ENCODE peak calls at places on chromosome 18, in eight cellular contexts. One of them, this sample, is unnamed.

GRCh38 chr18:21513292-21513691 is 87.2 kb downstream of the ESCO1 start:
- DNase-seq in PC-9: no peak
- DNase-seq in colonic mucosa: no peak
- DNase-seq in CD8-positive, alpha-beta T cell: no peak
- DNase-seq in ovary: no peak
- DNase-seq in neural crest cell: no peak
- DNase-seq in lower lobe of right lung: no peak
- DNase-seq in nephron progenitor cell: no peak
- DNase-seq in this sample: no peak

GRCh38 chr18:13262839-13263691 is 44.5 kb downstream of the LDLRAD4 start:
- DNase-seq in ovary: no peak
- DNase-seq in colonic mucosa: no peak
- DNase-seq in lower lobe of right lung: no peak
- DNase-seq in nephron progenitor cell: no peak
- DNase-seq in CD8-positive, alpha-beta T cell: no peak
- DNase-seq in PC-9: no peak
- DNase-seq in neural crest cell: no peak
- DNase-seq in this sample: no peak

GRCh38 chr18:63191413-63191812 is 128.2 kb downstream of the BCL2 start:
- DNase-seq in CD8-positive, alpha-beta T cell: no peak
- DNase-seq in nephron progenitor cell: no peak
- DNase-seq in lower lobe of right lung: no peak
- DNase-seq in ovary: no peak
- DNase-seq in colonic mucosa: no peak
- DNase-seq in neural crest cell: no peak
- DNase-seq in PC-9: no peak
- DNase-seq in this sample: no peak

GRCh38 chr18:4455113-4455811 is at the start of gene DLGAP1:
- DNase-seq in ovary: peak
- DNase-seq in nephron progenitor cell: peak
- DNase-seq in PC-9: peak
- DNase-seq in CD8-positive, alpha-beta T cell: no peak
- DNase-seq in colonic mucosa: peak
- DNase-seq in lower lobe of right lung: peak
- DNase-seq in neural crest cell: peak
- DNase-seq in this sample: peak

GRCh38 chr18:58911241-58911640 is 46.6 kb downstream of the ZNF532 start:
- DNase-seq in neural crest cell: no peak
- DNase-seq in lower lobe of right lung: no peak
- DNase-seq in colonic mucosa: no peak
- DNase-seq in ovary: no peak
- DNase-seq in nephron progenitor cell: no peak
- DNase-seq in PC-9: no peak
- DNase-seq in CD8-positive, alpha-beta T cell: no peak
- DNase-seq in this sample: no peak

GRCh38 chr18:24027156-24027555 is 12.6 kb downstream of the TTC39C start:
- DNase-seq in ovary: peak
- DNase-seq in CD8-positive, alpha-beta T cell: no peak
- DNase-seq in neural crest cell: no peak
- DNase-seq in colonic mucosa: no peak
- DNase-seq in nephron progenitor cell: no peak
- DNase-seq in lower lobe of right lung: no peak
- DNase-seq in PC-9: peak
- DNase-seq in this sample: no peak

GRCh38 chr18:24601624-24602023 is 141.2 kb downstream of the HRH4 start:
- DNase-seq in colonic mucosa: no peak
- DNase-seq in ovary: no peak
- DNase-seq in neural crest cell: no peak
- DNase-seq in PC-9: no peak
- DNase-seq in CD8-positive, alpha-beta T cell: no peak
- DNase-seq in lower lobe of right lung: no peak
- DNase-seq in nephron progenitor cell: no peak
- DNase-seq in this sample: no peak

GRCh38 chr18:23209031-23209430 is 73.7 kb downstream of the CABLES1 start:
- DNase-seq in ovary: no peak
- DNase-seq in neural crest cell: no peak
- DNase-seq in CD8-positive, alpha-beta T cell: no peak
- DNase-seq in lower lobe of right lung: no peak
- DNase-seq in PC-9: no peak
- DNase-seq in colonic mucosa: no peak
- DNase-seq in nephron progenitor cell: no peak
- DNase-seq in this sample: no peak

GRCh38 chr18:55264108-55264507 is 304.8 kb upstream of the CCDC68 start:
- DNase-seq in nephron progenitor cell: peak
- DNase-seq in neural crest cell: no peak
- DNase-seq in PC-9: no peak
- DNase-seq in CD8-positive, alpha-beta T cell: no peak
- DNase-seq in colonic mucosa: no peak
- DNase-seq in ovary: no peak
- DNase-seq in lower lobe of right lung: no peak
- DNase-seq in this sample: no peak

GRCh38 chr18:32048507-32049091 is 30.0 kb downstream of the RNF125 start:
- DNase-seq in nephron progenitor cell: no peak
- DNase-seq in ovary: peak
- DNase-seq in PC-9: no peak
- DNase-seq in lower lobe of right lung: peak
- DNase-seq in CD8-positive, alpha-beta T cell: no peak
- DNase-seq in neural crest cell: no peak
- DNase-seq in colonic mucosa: peak
- DNase-seq in this sample: no peak

GRCh38 chr18:60245096-60245495 is 127.5 kb downstream of the MC4R start:
- DNase-seq in ovary: no peak
- DNase-seq in PC-9: no peak
- DNase-seq in colonic mucosa: no peak
- DNase-seq in CD8-positive, alpha-beta T cell: no peak
- DNase-seq in nephron progenitor cell: no peak
- DNase-seq in lower lobe of right lung: no peak
- DNase-seq in neural crest cell: no peak
- DNase-seq in this sample: no peak

GRCh38 chr18:31424383-31424988 is 23.1 kb upstream of the DSG3 start:
- DNase-seq in CD8-positive, alpha-beta T cell: no peak
- DNase-seq in nephron progenitor cell: peak
- DNase-seq in colonic mucosa: peak
- DNase-seq in neural crest cell: peak
- DNase-seq in ovary: no peak
- DNase-seq in PC-9: peak
- DNase-seq in lower lobe of right lung: no peak
- DNase-seq in this sample: peak

GRCh38 chr18:26648509-26649192 is 100.3 kb upstream of the KCTD1 start:
- DNase-seq in nephron progenitor cell: no peak
- DNase-seq in PC-9: no peak
- DNase-seq in CD8-positive, alpha-beta T cell: no peak
- DNase-seq in ovary: no peak
- DNase-seq in lower lobe of right lung: no peak
- DNase-seq in colonic mucosa: no peak
- DNase-seq in neural crest cell: no peak
- DNase-seq in this sample: no peak

GRCh38 chr18:55768255-55768654 is 180.3 kb upstream of the TCF4 start:
- DNase-seq in nephron progenitor cell: no peak
- DNase-seq in colonic mucosa: no peak
- DNase-seq in lower lobe of right lung: no peak
- DNase-seq in CD8-positive, alpha-beta T cell: no peak
- DNase-seq in PC-9: no peak
- DNase-seq in ovary: no peak
- DNase-seq in neural crest cell: no peak
- DNase-seq in this sample: no peak

GRCh38 chr18:62881509-62882016 is 166.2 kb downstream of the PHLPP1 start:
- DNase-seq in CD8-positive, alpha-beta T cell: no peak
- DNase-seq in neural crest cell: no peak
- DNase-seq in PC-9: peak
- DNase-seq in ovary: no peak
- DNase-seq in colonic mucosa: no peak
- DNase-seq in nephron progenitor cell: no peak
- DNase-seq in lower lobe of right lung: no peak
- DNase-seq in this sample: no peak

GRCh38 chr18:21073180-21073579 is 38.4 kb downstream of the ROCK1 start:
- DNase-seq in colonic mucosa: no peak
- DNase-seq in PC-9: no peak
- DNase-seq in CD8-positive, alpha-beta T cell: no peak
- DNase-seq in neural crest cell: no peak
- DNase-seq in nephron progenitor cell: no peak
- DNase-seq in lower lobe of right lung: no peak
- DNase-seq in ovary: no peak
- DNase-seq in this sample: no peak

GRCh38 chr18:8426401-8426800 is 182.8 kb upstream of the RAB12 start:
- DNase-seq in lower lobe of right lung: no peak
- DNase-seq in colonic mucosa: peak
- DNase-seq in CD8-positive, alpha-beta T cell: no peak
- DNase-seq in ovary: no peak
- DNase-seq in nephron progenitor cell: peak
- DNase-seq in neural crest cell: peak
- DNase-seq in PC-9: no peak
- DNase-seq in this sample: peak
- TF ChIP-seq CTCF in lower lobe of right lung: peak
- TF ChIP-seq CTCF in colonic mucosa: no peak
- TF ChIP-seq CTCF in CD8-positive, alpha-beta T cell: no peak
- TF ChIP-seq CTCF in ovary: no peak
- TF ChIP-seq CTCF in nephron progenitor cell: peak
- TF ChIP-seq CTCF in neural crest cell: peak
- TF ChIP-seq CTCF in PC-9: peak
- TF ChIP-seq CTCF in this sample: peak

DNA sequence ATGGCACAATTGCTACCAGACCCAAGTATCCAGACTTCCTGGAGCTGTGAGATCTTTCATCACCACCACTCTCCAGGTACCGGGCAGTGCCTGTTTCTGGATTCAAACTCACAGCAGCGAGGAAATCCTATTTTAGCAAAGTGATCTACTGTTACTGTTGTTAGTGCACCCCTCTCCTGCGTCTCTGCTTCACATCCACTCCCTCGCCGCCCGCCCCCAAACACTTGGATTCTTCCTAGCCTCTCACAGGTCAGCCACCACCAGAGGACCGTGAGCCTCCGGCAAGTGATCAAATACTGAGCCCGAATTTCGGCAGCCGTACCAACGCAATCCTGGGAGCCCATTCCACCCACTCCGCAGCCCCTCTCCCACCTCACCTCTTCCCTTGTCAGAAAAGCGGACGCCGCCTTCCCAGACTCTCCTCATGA is 519 bp downstream of the METTL4 start:
- DNase-seq in lower lobe of right lung: peak
- DNase-seq in colonic mucosa: peak
- DNase-seq in CD8-positive, alpha-beta T cell: peak
- DNase-seq in PC-9: peak
- DNase-seq in ovary: peak
- DNase-seq in neural crest cell: peak
- DNase-seq in nephron progenitor cell: peak
- DNase-seq in this sample: peak
- TF ChIP-seq CTCF in lower lobe of right lung: no peak
- TF ChIP-seq CTCF in colonic mucosa: no peak
- TF ChIP-seq CTCF in CD8-positive, alpha-beta T cell: no peak
- TF ChIP-seq CTCF in PC-9: no peak
- TF ChIP-seq CTCF in ovary: no peak
- TF ChIP-seq CTCF in neural crest cell: peak
- TF ChIP-seq CTCF in nephron progenitor cell: no peak
- TF ChIP-seq CTCF in this sample: no peak

GRCh38 chr18:54224379-54225014 is at the start of gene MBD2:
- DNase-seq in ovary: peak
- DNase-seq in neural crest cell: peak
- DNase-seq in nephron progenitor cell: peak
- DNase-seq in colonic mucosa: peak
- DNase-seq in lower lobe of right lung: peak
- DNase-seq in CD8-positive, alpha-beta T cell: peak
- DNase-seq in PC-9: peak
- DNase-seq in this sample: peak
- TF ChIP-seq CTCF in ovary: no peak
- TF ChIP-seq CTCF in neural crest cell: no peak
- TF ChIP-seq CTCF in nephron progenitor cell: no peak
- TF ChIP-seq CTCF in colonic mucosa: no peak
- TF ChIP-seq CTCF in lower lobe of right lung: peak
- TF ChIP-seq CTCF in CD8-positive, alpha-beta T cell: no peak
- TF ChIP-seq CTCF in PC-9: no peak
- TF ChIP-seq CTCF in this sample: no peak

GRCh38 chr18:49076767-49077166 is 126.0 kb upstream of the SMAD7 start:
- DNase-seq in CD8-positive, alpha-beta T cell: no peak
- DNase-seq in lower lobe of right lung: no peak
- DNase-seq in neural crest cell: no peak
- DNase-seq in nephron progenitor cell: no peak
- DNase-seq in colonic mucosa: no peak
- DNase-seq in PC-9: no peak
- DNase-seq in ovary: no peak
- DNase-seq in this sample: no peak
- TF ChIP-seq CTCF in CD8-positive, alpha-beta T cell: no peak
- TF ChIP-seq CTCF in lower lobe of right lung: no peak
- TF ChIP-seq CTCF in neural crest cell: no peak
- TF ChIP-seq CTCF in nephron progenitor cell: no peak
- TF ChIP-seq CTCF in colonic mucosa: no peak
- TF ChIP-seq CTCF in PC-9: no peak
- TF ChIP-seq CTCF in ovary: no peak
- TF ChIP-seq CTCF in this sample: no peak

DNA sequence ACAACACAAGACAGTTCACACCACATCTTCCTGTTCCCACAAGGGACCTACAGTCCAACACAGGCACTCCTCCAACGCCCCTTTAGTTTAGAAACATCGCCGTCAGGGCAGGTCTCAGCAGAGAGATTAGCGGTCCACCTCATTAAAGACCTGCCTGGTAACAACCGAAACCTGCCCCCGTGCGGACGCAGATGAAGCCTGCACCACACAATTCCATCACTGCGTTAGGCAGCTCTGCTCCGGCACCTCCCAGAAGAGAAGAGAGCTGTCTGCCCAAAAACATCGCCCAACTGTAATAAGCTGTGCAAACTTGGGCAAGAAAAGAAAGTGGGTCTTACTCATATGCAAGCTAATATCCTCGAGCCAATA is 32.7 kb downstream of the ZNF516 start:
- DNase-seq in colonic mucosa: no peak
- DNase-seq in lower lobe of right lung: no peak
- DNase-seq in neural crest cell: no peak
- DNase-seq in nephron progenitor cell: no peak
- DNase-seq in ovary: peak
- DNase-seq in CD8-positive, alpha-beta T cell: no peak
- DNase-seq in PC-9: no peak
- DNase-seq in this sample: no peak
- TF ChIP-seq CTCF in colonic mucosa: no peak
- TF ChIP-seq CTCF in lower lobe of right lung: no peak
- TF ChIP-seq CTCF in neural crest cell: no peak
- TF ChIP-seq CTCF in nephron progenitor cell: no peak
- TF ChIP-seq CTCF in ovary: no peak
- TF ChIP-seq CTCF in CD8-positive, alpha-beta T cell: no peak
- TF ChIP-seq CTCF in PC-9: no peak
- TF ChIP-seq CTCF in this sample: no peak

DNA sequence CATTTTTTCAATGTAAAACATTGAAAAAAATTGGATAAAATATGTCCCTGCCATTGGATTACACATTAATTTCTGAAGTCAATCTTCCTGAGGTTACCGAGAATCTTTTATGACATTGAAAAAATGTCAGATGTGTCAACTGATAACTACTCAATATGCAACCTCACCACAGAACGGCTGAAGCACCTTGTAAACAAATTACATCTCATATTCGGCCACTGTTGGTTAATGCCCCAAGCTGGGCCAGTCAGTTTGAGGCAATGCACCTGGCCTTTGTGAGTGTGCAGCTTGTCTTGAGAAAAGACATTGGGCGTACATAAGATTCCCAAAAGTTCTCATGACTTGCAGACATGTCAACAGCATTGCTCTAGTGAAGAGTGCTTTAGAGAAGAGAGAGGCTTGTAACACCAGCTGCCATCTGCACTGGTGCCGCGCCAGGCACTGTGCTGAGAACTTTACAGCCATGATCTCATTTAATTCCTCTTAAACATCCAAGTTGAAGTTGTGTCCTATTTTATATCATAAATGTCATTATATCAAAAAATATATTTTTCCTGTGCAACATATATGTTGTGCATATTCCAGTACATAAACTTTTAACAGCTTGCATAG is 112.7 kb upstream of the SLC35G4 start:
- DNase-seq in PC-9: no peak
- DNase-seq in colonic mucosa: no peak
- DNase-seq in CD8-positive, alpha-beta T cell: no peak
- DNase-seq in lower lobe of right lung: no peak
- DNase-seq in ovary: no peak
- DNase-seq in neural crest cell: no peak
- DNase-seq in nephron progenitor cell: no peak
- DNase-seq in this sample: no peak
- TF ChIP-seq CTCF in PC-9: no peak
- TF ChIP-seq CTCF in colonic mucosa: no peak
- TF ChIP-seq CTCF in CD8-positive, alpha-beta T cell: no peak
- TF ChIP-seq CTCF in lower lobe of right lung: no peak
- TF ChIP-seq CTCF in ovary: no peak
- TF ChIP-seq CTCF in neural crest cell: no peak
- TF ChIP-seq CTCF in nephron progenitor cell: no peak
- TF ChIP-seq CTCF in this sample: no peak

This sample was measured in endothelial cell.